ENCODE peak calls at places on chromosomes 11 and 22, in ten cellular contexts. R is cardiac fibroblast; C is fibroblast of the aortic adventitia; U is activated CD8-positive, alpha-beta memory T cell treated with anti-CD3 and anti-CD28 coated beads, Interleukin-2, amount 10 ng/mL, durations not matched to agents 7 days and 5 days; Q is neuronal stem cell; I is heart left ventricle; E is adrenal gland; V is T47D; T is CD8-positive, alpha-beta memory T cell; M is iPS-NIHi11. B is an unnamed sample.

GRCh38 chr22:19799322-19800190 is 39.0 kb downstream of the TBX1 start:
- DNase-seq in R (peak), C (peak), U (no peak), Q (no peak), I (peak), E (no peak), V (no peak), T (no peak), M (no peak), B (no peak)

GRCh38 chr22:20401376-20402020 is 7.5 kb downstream of the ZNF74 start:
- DNase-seq in R (no peak), C (no peak), U (no peak), Q (no peak), I (no peak), E (peak), V (no peak), T (no peak), M (no peak), B (no peak)

GRCh38 chr11:20707876-20708275 is 38.5 kb downstream of the NELL1 start:
- DNase-seq in R (no peak), C (no peak), U (no peak), Q (no peak), I (no peak), E (no peak), V (no peak), T (no peak), M (no peak), B (no peak)

GRCh38 chr11:70485326-70486025 is 87.1 kb downstream of the CTTN start:
- DNase-seq in R (no peak), C (no peak), U (no peak), Q (no peak), I (no peak), E (no peak), V (no peak), T (no peak), M (no peak), B (no peak)

GRCh38 chr22:48722661-48723060 is 1105.0 kb downstream of the BRD1 start:
- DNase-seq in R (no peak), C (no peak), U (no peak), Q (no peak), I (peak), E (no peak), V (no peak), T (no peak), M (no peak), B (no peak)

GRCh38 chr11:63939351-63939920 is 634 bp downstream of the NAA40 start:
- DNase-seq in R (peak), C (peak), U (no peak), Q (no peak), I (no peak), E (no peak), V (peak), T (no peak), M (no peak), B (no peak)

GRCh38 chr11:132125855-132126841 is 755.7 kb downstream of the NTM start:
- DNase-seq in R (peak), C (peak), U (no peak), Q (peak), I (no peak), E (peak), V (peak), T (no peak), M (peak), B (no peak)

GRCh38 chr22:36409911-36410756 is 22.4 kb upstream of the MYH9 start:
- DNase-seq in R (no peak), C (no peak), U (peak), Q (peak), I (peak), E (peak), V (peak), T (peak), M (peak), B (peak)

GRCh38 chr22:17087176-17088131 is 2.7 kb downstream of the IL17RA start:
- DNase-seq in R (peak), C (no peak), U (peak), Q (no peak), I (no peak), E (peak), V (no peak), T (peak), M (no peak), B (peak)

GRCh38 chr11:404551-405264 is 10.1 kb downstream of the SIGIRR start:
- DNase-seq in R (no peak), C (no peak), U (no peak), Q (no peak), I (no peak), E (no peak), V (no peak), T (no peak), M (no peak), B (no peak)

GRCh38 chr11:134398079-134398444 is 14.0 kb downstream of the B3GAT1 start:
- DNase-seq in R (no peak), C (no peak), U (no peak), Q (no peak), I (no peak), E (no peak), V (no peak), T (no peak), M (no peak), B (no peak)

GRCh38 chr22:22479999-22480532 is 28.5 kb downstream of the ZNF280B start:
- DNase-seq in R (no peak), C (peak), U (no peak), Q (no peak), I (no peak), E (no peak), V (no peak), T (no peak), M (no peak), B (no peak)

GRCh38 chr22:23834406-23834805 is 4.4 kb downstream of the DERL3 start:
- DNase-seq in R (no peak), C (no peak), U (no peak), Q (no peak), I (no peak), E (no peak), V (no peak), T (no peak), M (no peak), B (no peak)

GRCh38 chr11:106888386-106888785 is 129.9 kb downstream of the GUCY1A2 start:
- DNase-seq in R (no peak), C (no peak), U (no peak), Q (no peak), I (no peak), E (no peak), V (no peak), T (no peak), M (no peak), B (no peak)

GRCh38 chr11:100190395-100190794 is 496.7 kb upstream of the ARHGAP42 start:
- DNase-seq in R (no peak), C (no peak), U (no peak), Q (no peak), I (no peak), E (no peak), V (peak), T (no peak), M (no peak), B (no peak)

GRCh38 chr11:64605248-64605560 is 14.2 kb downstream of the SLC22A12 start:
- DNase-seq in R (no peak), C (no peak), U (no peak), Q (no peak), I (no peak), E (no peak), V (no peak), T (no peak), M (no peak), B (no peak)

GRCh38 chr22:38111941-38112355 is 1.5 kb upstream of the BAIAP2L2 start:
- DNase-seq in R (no peak), C (no peak), U (no peak), Q (no peak), I (no peak), E (no peak), V (no peak), T (no peak), M (no peak), B (no peak)

GRCh38 chr11:1786466-1786865 is 22.7 kb upstream of the CTSD start:
- DNase-seq in R (no peak), C (no peak), U (no peak), Q (no peak), I (no peak), E (no peak), V (no peak), T (no peak), M (no peak), B (no peak)

GRCh38 chr11:80144932-80145612 is 704.2 kb upstream of the TENM4 start:
- DNase-seq in R (no peak), C (no peak), U (no peak), Q (no peak), I (no peak), E (no peak), V (no peak), T (no peak), M (no peak), B (no peak)

GRCh38 chr11:72684236-72684912 is 10.2 kb upstream of the PDE2A start:
- DNase-seq in R (peak), C (peak), U (peak), Q (no peak), I (peak), E (peak), V (peak), T (peak), M (peak), B (peak)

B was measured in activated CD4-positive, alpha-beta memory T cell treated with anti-CD3 and anti-CD28 coated beads, Interleukin-2, amount 10 ng/mL, durations not matched to agents 7 days and 5 days.